ENCODE peak calls at places on chromosomes 3 and 15, in ten cellular contexts. N is H9, J is mesenchymal stem cell, D is A549, L is IMR-90, G is HCT116, U is Karpas-422, Y is GM23338, S is GM23248, M is neuronal stem cell. A is an unnamed sample.

GRCh38 chr3:98977520-98977919 is 76.0 kb upstream of the DCBLD2 start:
- DNase-seq in D (peak; percentile 89), G (peak; percentile 97), J (peak; percentile 75), L (peak; percentile 91), U (no peak), Y (no peak), S (peak; percentile 91), N (no peak), M (no peak), A (no peak)

GRCh38 chr3:125154800-125155269 is 57.7 kb downstream of the SLC12A8 start:
- DNase-seq in M (no peak), L (no peak), N (no peak), J (no peak), U (peak; percentile 83), S (no peak), Y (no peak), D (no peak), G (no peak), A (no peak)

GRCh38 chr15:90647326-90647725 is 69.8 kb upstream of the BLM start:
- DNase-seq in G (no peak), S (no peak), N (no peak), Y (no peak), J (no peak), M (no peak), D (peak; percentile 27), U (no peak), L (no peak), A (no peak)

GRCh38 chr3:76352069-76352847 is 566.9 kb upstream of the ZNF717 start:
- DNase-seq in Y (peak; percentile 12), J (peak; percentile 28), M (no peak), U (no peak), L (peak; percentile 7), S (peak; percentile 1), D (no peak), G (no peak), N (no peak), A (no peak)

GRCh38 chr3:167051421-167051820 is 328.7 kb downstream of the ZBBX start:
- DNase-seq in J (no peak), Y (peak; percentile 56), L (no peak), M (no peak), S (no peak), N (peak; percentile 40), G (no peak), D (no peak), U (no peak), A (peak; percentile 65)

GRCh38 chr3:167350245-167350862 is 29.7 kb downstream of the ZBBX start:
- DNase-seq in L (no peak), D (peak; percentile 23), J (peak; percentile 44), M (peak; percentile 29), S (peak; percentile 37), N (no peak), U (peak; percentile 67), Y (peak; percentile 57), G (peak; percentile 26), A (peak; percentile 16)

GRCh38 chr3:69099576-69099975 is 14.8 kb downstream of the ARL6IP5 start:
- DNase-seq in U (no peak), J (no peak), M (no peak), S (no peak), G (no peak), D (no peak), L (no peak), Y (no peak), N (no peak), A (no peak)

GRCh38 chr15:31308185-31308639 is 18.4 kb upstream of the KLF13 start:
- DNase-seq in U (peak; percentile 75), G (no peak), D (no peak), S (no peak), L (no peak), J (no peak), N (no peak), M (no peak), Y (peak; percentile 44), A (no peak)

GRCh38 chr3:14123308-14124222 is 1.1 kb downstream of the CHCHD4 start:
- DNase-seq in L (no peak), S (no peak), D (no peak), N (no peak), U (peak; percentile 71), M (no peak), G (no peak), J (no peak), Y (peak; percentile 15), A (peak; percentile 15)

GRCh38 chr15:49064281-49064653 is 18.0 kb upstream of the SECISBP2L start:
- DNase-seq in L (no peak), D (no peak), U (peak; percentile 22), G (no peak), N (no peak), J (no peak), S (no peak), Y (no peak), M (no peak), A (no peak)

GRCh38 chr3:116058844-116059243 is 386.4 kb downstream of the LSAMP start:
- DNase-seq in M (no peak), N (no peak), J (no peak), G (no peak), Y (no peak), U (no peak), L (no peak), D (no peak), S (no peak), A (no peak)

GRCh38 chr3:116057403-116058006 is 387.8 kb downstream of the LSAMP start:
- DNase-seq in S (no peak), M (no peak), D (no peak), N (no peak), Y (no peak), U (no peak), L (no peak), J (no peak), G (no peak), A (no peak)

GRCh38 chr3:116056280-116056679 is 389.0 kb downstream of the LSAMP start:
- DNase-seq in G (no peak), Y (no peak), D (no peak), S (no peak), J (no peak), M (no peak), U (no peak), N (no peak), L (no peak), A (no peak)

GRCh38 chr3:116064646-116065045 is 380.6 kb downstream of the LSAMP start:
- DNase-seq in D (no peak), U (no peak), Y (no peak), G (no peak), J (peak; percentile 31), M (no peak), N (no peak), S (no peak), L (peak; percentile 60), A (no peak)

DNA sequence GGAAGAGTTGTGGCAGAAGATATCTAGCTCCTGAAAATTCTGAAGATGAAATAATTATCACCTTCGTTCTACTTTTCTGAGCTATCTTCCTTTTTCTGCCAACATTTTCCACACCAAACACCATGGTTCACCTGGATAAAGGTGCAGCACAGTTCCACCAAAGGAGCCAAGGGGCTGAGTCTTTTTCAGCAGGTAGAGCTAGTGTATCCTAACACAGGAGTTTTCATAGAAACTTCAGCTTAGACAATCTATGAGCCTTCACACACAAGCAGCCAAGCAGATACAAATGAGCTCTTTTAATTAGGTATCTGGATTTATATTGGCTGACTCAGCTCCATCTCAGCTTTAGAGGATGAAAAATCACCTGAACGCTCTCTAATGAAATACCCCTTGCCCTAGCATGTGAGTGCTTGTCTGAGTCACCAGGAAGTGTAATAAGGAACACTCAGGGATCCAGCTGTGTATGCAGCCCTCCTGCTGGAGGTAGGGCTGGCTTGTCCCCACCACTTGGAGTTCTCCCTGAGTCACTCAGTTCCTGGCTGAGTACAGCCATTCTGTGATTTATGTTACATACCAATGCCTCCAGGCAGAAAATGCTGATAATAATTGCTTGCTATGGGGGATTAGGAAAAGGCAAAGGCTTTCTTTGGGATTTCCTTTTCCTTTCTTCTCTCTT is 385.7 kb downstream of the LSAMP start:
- DNase-seq in L (peak; percentile 93), J (peak; percentile 89), Y (peak; percentile 52), S (peak; percentile 85), D (peak; percentile 60), U (no peak), N (peak; percentile 84), M (no peak), G (peak; percentile 82), A (peak; percentile 29)
- H3K4me2 ChIP-seq in L (no peak overlapping the region), J (no peak overlapping the region), Y (no peak overlapping the region), S (peak overlapping the region; percentile 14), D (peak overlapping the region; percentile 1), U (no peak overlapping the region), N (no peak overlapping the region), M (no peak overlapping the region), G (peak overlapping the region; percentile 68), A (no peak overlapping the region)

GRCh38 chr15:66703540-66703941 is 1.5 kb downstream of the SMAD6 start:
- DNase-seq in G (no peak), N (no peak), U (no peak), Y (peak; percentile 35), M (no peak), J (peak; percentile 50), L (peak; percentile 55), S (peak; percentile 72), D (no peak), A (peak; percentile 66)
- H3K4me2 ChIP-seq in G (peak overlapping the region; percentile 99), N (peak overlapping the region; percentile 27), U (no peak overlapping the region), Y (peak overlapping the region; percentile 95), M (peak overlapping the region; percentile 89), J (peak overlapping the region; percentile 80), L (peak overlapping the region; percentile 99), S (peak overlapping the region; percentile 80), D (peak overlapping the region; percentile 97), A (peak overlapping the region; percentile 98)

GRCh38 chr3:57983734-57984518 is 24.3 kb upstream of the FLNB start:
- DNase-seq in J (peak; percentile 94), U (peak; percentile 96), M (no peak), Y (no peak), S (peak; percentile 95), G (no peak), N (no peak), L (peak; percentile 95), D (peak; percentile 96), A (peak; percentile 19)
- H3K4me2 ChIP-seq in J (no peak overlapping the region), U (peak overlapping the region; percentile 47), M (no peak overlapping the region), Y (no peak overlapping the region), S (peak overlapping the region; percentile 74), G (peak overlapping the region; percentile 52), N (no peak overlapping the region), L (peak overlapping the region; percentile 47), D (peak overlapping the region; percentile 62), A (peak overlapping the region; percentile 19)

GRCh38 chr15:101372960-101373525 is 78.0 kb upstream of the SNRPA1 start:
- DNase-seq in M (no peak), S (no peak), Y (peak; percentile 46), U (no peak), J (no peak), N (peak; percentile 50), D (no peak), G (no peak), L (no peak), A (no peak)
- H3K4me2 ChIP-seq in M (no peak overlapping the region), S (no peak overlapping the region), Y (peak overlapping the region; percentile 83), U (no peak overlapping the region), J (no peak overlapping the region), N (peak overlapping the region; percentile 40), D (no peak overlapping the region), G (no peak overlapping the region), L (no peak overlapping the region), A (peak overlapping the region; percentile 60)

DNA sequence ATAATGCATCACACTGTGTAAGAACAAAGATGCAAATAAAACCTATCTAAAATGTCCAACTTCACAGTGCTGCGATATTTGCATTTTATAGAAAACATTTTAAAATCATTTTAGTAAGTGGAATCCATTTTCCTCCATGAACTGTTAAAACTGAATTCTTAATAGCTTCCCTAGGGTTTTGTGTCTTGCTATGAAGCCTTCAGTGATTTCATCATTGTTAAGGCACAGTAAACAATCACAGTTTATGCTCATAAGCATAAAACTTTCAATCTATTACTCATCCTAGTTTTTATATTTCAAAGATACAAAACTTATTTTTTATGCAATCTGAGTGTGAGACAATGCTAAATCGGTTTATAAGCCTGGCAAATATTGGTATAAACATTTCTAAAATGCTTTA is 509.7 kb downstream of the TUSC7 start:
- DNase-seq in L (peak; percentile 8), M (no peak), J (no peak), G (no peak), D (no peak), N (no peak), Y (no peak), S (peak; percentile 11), U (no peak), A (no peak)
- H3K4me2 ChIP-seq in L (no peak overlapping the region), M (no peak overlapping the region), J (no peak overlapping the region), G (no peak overlapping the region), D (peak overlapping the region; percentile 52), N (no peak overlapping the region), Y (no peak overlapping the region), S (no peak overlapping the region), U (no peak overlapping the region), A (no peak overlapping the region)

A was measured in neural progenitor cell.